ENCODE peak calls at places on chromosomes 16 and 17, in eight cellular contexts. Y is osteoblast, B is heart left ventricle, M is PC-9, A is tibial nerve, Z is Panc1, V is stomach, P is K562. N is an unnamed sample. For H3K4me1, the result is how much of the 10 kb centered on the place peaks cover.

GRCh38 chr16:3511286-3512180 is 10.7 kb downstream of the CLUAP1 start:
- DNase-seq in Y (no peak), B (no peak), M (no peak), A (no peak), Z (no peak), V (no peak), P (no peak), N (no peak)

GRCh38 chr17:4136373-4136772 is 6.5 kb downstream of the ZZEF1 start:
- DNase-seq in Y (no peak), B (peak), M (no peak), A (no peak), Z (no peak), V (peak), P (no peak), N (no peak)

GRCh38 chr16:86052926-86053325 is 154.0 kb downstream of the IRF8 start:
- DNase-seq in Y (no peak), B (no peak), M (no peak), A (no peak), Z (no peak), V (no peak), P (no peak), N (no peak)

GRCh38 chr17:17056167-17056562 is 13.9 kb downstream of the MPRIP start:
- DNase-seq in Y (peak), B (no peak), M (no peak), A (no peak), Z (no peak), V (peak), P (no peak), N (no peak)

GRCh38 chr16:3068486-3068885 is 3.0 kb downstream of the IL32 start:
- DNase-seq in Y (no peak), B (no peak), M (peak), A (no peak), Z (no peak), V (no peak), P (no peak), N (no peak)

GRCh38 chr16:3112058-3112880 is at the start of gene ZNF205:
- DNase-seq in Y (peak), B (peak), M (peak), A (peak), Z (no peak), V (peak), P (peak), N (peak)

GRCh38 chr16:84673203-84673535 is 24.9 kb downstream of the KLHL36 start:
- DNase-seq in Y (no peak), B (no peak), M (peak), A (no peak), Z (no peak), V (no peak), P (no peak), N (no peak)

GRCh38 chr17:62847426-62847825 is 39.3 kb upstream of the MARCHF10 start:
- DNase-seq in Y (no peak), B (no peak), M (no peak), A (no peak), Z (no peak), V (no peak), P (no peak), N (no peak)

GRCh38 chr16:3131755-3132377 is 3.0 kb upstream of the ZNF213 start:
- DNase-seq in Y (peak), B (no peak), M (peak), A (no peak), Z (no peak), V (peak), P (peak), N (no peak)

GRCh38 chr16:84928679-84929420 is 82.5 kb downstream of the ZDHHC7 start:
- DNase-seq in Y (peak), B (peak), M (peak), A (peak), Z (no peak), V (peak), P (peak), N (no peak)

GRCh38 chr16:20884240-20884556 is 16.0 kb downstream of the DCUN1D3 start:
- DNase-seq in Y (peak), B (no peak), M (no peak), A (no peak), Z (no peak), V (no peak), P (no peak), N (no peak)

GRCh38 chr16:20879175-20880053 is 20.7 kb downstream of the DCUN1D3 start:
- DNase-seq in Y (peak), B (no peak), M (no peak), A (no peak), Z (no peak), V (no peak), P (no peak), N (no peak)

GRCh38 chr16:20883554-20884239 is 16.5 kb downstream of the DCUN1D3 start:
- DNase-seq in Y (peak), B (no peak), M (no peak), A (no peak), Z (no peak), V (no peak), P (no peak), N (no peak)

GRCh38 chr16:20878682-20879147 is 21.4 kb downstream of the DCUN1D3 start:
- DNase-seq in Y (no peak), B (no peak), M (no peak), A (no peak), Z (no peak), V (no peak), P (no peak), N (no peak)

DNA sequence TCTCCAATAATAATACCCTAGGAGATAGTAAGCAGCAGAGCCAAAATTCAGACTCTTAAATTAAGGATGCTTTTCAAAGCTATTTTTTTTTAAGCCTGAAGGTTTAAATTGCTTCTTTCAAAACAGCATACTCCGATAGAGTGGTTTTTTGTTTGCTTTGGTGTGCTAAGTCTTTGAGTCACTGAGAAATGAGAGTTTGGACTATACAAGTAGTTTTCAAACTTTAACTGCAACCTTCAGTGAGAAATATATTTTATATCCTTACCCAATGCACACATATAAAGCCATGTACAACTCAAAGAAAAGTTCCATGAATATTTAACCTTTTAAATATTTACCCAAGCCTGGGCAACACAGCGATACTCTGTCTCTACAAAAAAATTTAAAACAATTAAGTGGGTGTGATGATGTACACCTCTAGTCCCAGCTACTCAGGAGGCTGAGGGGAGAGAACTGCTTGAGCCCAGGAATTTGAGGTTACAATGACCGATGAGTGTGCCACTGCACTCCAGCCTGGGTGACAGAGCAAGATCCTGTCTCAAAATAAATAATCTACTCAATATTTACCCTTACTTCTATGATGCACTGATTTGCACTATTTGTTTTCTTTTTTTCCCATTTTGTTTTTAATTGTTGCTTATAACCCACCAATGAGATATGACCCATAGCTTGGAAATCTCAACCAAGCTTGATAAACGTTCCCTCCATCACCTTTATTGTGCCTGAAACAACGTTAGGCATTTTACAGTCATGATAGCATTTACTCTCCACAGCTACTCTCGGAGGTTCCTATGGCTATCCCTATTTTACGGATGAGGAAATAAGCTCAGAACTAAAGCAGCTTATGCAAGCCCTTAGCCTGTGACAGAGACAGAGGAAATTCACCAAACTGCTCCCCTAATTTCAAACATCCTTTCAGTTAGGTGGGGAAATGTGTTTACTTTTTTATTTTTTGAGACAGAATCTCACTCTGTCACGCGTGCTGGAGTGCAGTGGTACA is 19.0 kb downstream of the DCUN1D3 start:
- DNase-seq in Y (peak), B (no peak), M (no peak), A (no peak), Z (no peak), V (no peak), P (no peak), N (no peak)
- H3K4me1 ChIP-seq in Y (half or more), B (under half), M (under half), A (under half), Z (under half), V (under half), P (under half), N (half or more)

GRCh38 chr17:34299017-34299416 is 13.5 kb downstream of the CCL11 start:
- DNase-seq in Y (peak), B (no peak), M (no peak), A (no peak), Z (no peak), V (no peak), P (no peak), N (no peak)

GRCh38 chr17:34301986-34302385 is 16.4 kb downstream of the CCL11 start:
- DNase-seq in Y (no peak), B (no peak), M (no peak), A (no peak), Z (no peak), V (no peak), P (no peak), N (no peak)

GRCh38 chr17:34302626-34303025 is 16.6 kb upstream of the CCL8 start:
- DNase-seq in Y (no peak), B (no peak), M (no peak), A (no peak), Z (no peak), V (no peak), P (no peak), N (no peak)

GRCh38 chr17:34300652-34301390 is 15.3 kb downstream of the CCL11 start:
- DNase-seq in Y (peak), B (no peak), M (no peak), A (no peak), Z (no peak), V (no peak), P (no peak), N (no peak)

DNA sequence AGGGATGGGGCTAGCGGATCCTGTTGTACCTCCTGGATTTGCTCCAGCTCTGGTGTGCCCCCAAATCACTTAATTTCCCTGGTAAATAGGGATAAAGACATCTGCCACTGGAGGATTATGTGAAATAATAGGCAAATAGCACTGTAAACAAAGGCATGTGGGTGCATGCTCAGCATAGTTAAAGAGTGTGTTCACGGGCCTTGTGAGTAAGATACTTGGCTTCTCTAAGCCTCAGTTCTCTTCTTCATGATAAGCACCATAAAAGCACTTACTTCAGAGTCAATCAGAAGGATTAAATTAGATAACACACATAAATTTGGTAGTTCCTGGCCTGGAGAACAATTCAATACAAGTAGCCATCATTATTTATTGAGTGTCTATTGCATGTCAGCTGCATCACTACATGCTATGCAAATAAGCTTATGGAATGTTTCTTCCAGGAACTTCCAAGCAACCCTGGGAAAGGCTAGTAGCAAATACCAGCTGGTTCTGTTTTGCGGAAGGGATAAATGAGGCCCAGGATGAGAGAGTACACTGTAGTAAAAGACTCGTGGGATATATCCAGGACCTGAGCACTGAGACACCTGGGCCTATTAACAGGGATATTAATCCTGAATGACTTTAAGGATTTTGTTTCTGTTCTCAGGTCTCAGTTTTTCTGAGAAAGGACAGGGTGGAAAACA is 14.5 kb downstream of the CCL11 start:
- DNase-seq in Y (no peak), B (no peak), M (no peak), A (no peak), Z (no peak), V (no peak), P (no peak), N (no peak)
- TF ChIP-seq CTCF in Y (no peak), B (no peak), M (no peak), A (no peak), Z (no peak), V (no peak), P (no peak), N (no peak)

GRCh38 chr17:40174528-40174927 is 2.7 kb upstream of the RAPGEFL1 start:
- DNase-seq in Y (no peak), B (no peak), M (no peak), A (no peak), Z (no peak), V (no peak), P (no peak), N (no peak)
- H3K27ac ChIP-seq in Y (no peak), B (no peak), M (no peak), A (no peak), Z (no peak), V (no peak), P (no peak), N (no peak)

DNA sequence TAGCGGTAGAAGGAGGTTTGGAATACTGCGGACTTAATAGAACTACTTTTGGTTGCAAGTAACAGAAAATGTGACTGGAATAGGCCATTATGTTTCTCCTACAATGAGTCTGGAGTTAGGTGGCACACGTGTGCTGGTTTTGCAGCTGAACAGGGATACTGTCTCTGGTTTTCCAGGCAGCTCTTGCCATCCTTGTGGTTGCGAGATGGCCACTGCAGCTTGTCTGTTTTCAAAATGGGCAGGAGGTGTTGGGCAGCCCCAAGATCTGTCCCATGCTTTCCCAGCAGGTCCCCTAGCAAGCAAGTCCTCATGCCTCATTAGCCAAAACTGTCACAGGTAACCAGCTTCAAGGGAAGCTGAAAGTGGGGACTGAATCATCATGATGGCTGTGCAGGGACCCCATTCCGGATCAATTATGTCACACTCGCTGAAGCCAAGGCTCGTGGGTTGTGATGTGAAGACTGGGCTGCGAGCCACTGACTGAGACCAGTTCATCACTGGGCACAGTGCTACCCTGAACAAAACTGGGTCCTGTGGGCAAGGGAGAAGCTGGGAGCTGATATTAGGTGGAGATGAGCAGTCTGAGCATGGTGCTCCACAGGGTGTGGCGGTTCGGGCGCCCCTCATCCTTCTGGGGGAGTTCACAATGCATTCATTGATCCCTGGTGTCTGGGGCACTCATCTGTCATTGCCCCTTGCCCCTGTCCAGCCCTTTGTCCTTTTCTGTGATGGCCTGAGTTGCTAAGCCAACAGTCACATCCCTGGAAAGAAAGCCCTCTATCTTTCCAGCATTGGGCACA is 82.1 kb downstream of the KSR1 start:
- DNase-seq in Y (no peak), B (no peak), M (no peak), A (no peak), Z (no peak), V (no peak), P (no peak), N (peak)
- H3K4me1 ChIP-seq in Y (under half), B (under half), M (under half), A (half or more), Z (under half), V (under half), P (under half), N (half or more)